ENCODE peak calls at places on chromosomes 2 and 18, in five cellular contexts. O, U, I, X and T are unnamed samples.

GRCh38 chr2:164920430-164920829 is 34.9 kb downstream of the SLC38A11 start:
- DNase-seq in U (no peak), O (peak), X (no peak), I (peak), T (no peak)

GRCh38 chr18:12041561-12041960 is 52.1 kb upstream of the ANKRD62 start:
- DNase-seq in U (no peak), X (no peak), I (peak), O (no peak), T (no peak)

GRCh38 chr2:119028327-119029174 is 86.6 kb downstream of the MARCO start:
- DNase-seq in I (peak), O (peak), X (peak), U (no peak), T (peak)

GRCh38 chr2:26768759-26769500 is 4.8 kb downstream of the SLC35F6 start:
- DNase-seq in O (peak), X (peak), I (no peak), U (no peak), T (no peak)

GRCh38 chr2:42102606-42103450 is 55.0 kb downstream of the PKDCC start:
- DNase-seq in O (no peak), I (no peak), X (no peak), U (no peak), T (no peak)

GRCh38 chr18:28045176-28045810 is 131.6 kb downstream of the CDH2 start:
- DNase-seq in O (no peak), I (peak), X (no peak), U (no peak), T (no peak)

GRCh38 chr2:120559401-120559800 is 176.3 kb upstream of the GLI2 start:
- DNase-seq in U (no peak), O (no peak), I (peak), X (no peak), T (no peak)

GRCh38 chr18:42730272-42730671 is 385.2 kb downstream of the RIT2 start:
- DNase-seq in U (no peak), X (no peak), I (no peak), O (no peak), T (no peak)

DNA sequence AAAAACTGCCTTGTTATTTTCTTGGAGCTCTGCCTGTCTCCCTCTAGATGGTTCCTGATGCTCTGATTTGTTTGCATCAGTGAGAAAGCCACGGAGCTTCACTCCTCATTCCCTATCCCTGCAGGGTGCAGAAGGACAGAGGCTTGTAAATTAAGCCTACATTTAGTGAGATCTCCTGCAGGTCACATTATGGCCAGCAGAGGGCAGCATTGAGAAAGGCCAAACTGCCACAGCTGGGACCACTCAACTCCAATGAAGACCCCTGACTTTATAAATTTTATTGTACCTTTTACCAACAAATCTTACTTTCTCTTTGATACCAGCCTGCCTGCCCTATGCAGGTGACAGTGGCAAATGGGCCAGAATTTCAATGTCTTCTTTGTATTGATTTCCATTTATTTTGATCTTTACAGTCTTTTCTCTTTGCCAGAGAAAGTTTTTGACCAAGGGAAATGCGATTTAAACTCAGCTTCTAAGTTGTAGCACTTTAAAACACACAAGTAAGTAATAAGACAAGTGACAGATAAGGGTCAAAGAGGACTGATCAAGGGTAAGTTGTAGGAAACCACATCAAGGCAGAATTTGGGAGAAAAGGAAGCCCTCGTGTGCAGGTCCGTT is 1029.1 kb upstream of the KLHL29 start:
- DNase-seq in U (no peak), I (peak), O (peak), X (peak), T (peak)
- TF ChIP-seq BHLHE40 in U (no peak), I (no peak), O (no peak), X (no peak), T (no peak)

GRCh38 chr18:8793445-8794132 is 88.2 kb downstream of the MTCL1 start:
- DNase-seq in O (no peak), X (no peak), U (no peak), I (no peak), T (no peak)

GRCh38 chr18:8795586-8795985 is 90.2 kb downstream of the MTCL1 start:
- DNase-seq in O (no peak), X (no peak), U (no peak), I (no peak), T (no peak)

GRCh38 chr18:8797206-8797605 is 91.8 kb downstream of the MTCL1 start:
- DNase-seq in X (no peak), U (no peak), O (no peak), I (peak), T (no peak)

GRCh38 chr18:8792688-8793316 is 87.4 kb downstream of the MTCL1 start:
- DNase-seq in U (no peak), X (no peak), I (no peak), O (no peak), T (no peak)

GRCh38 chr18:8794133-8794986 is 89.0 kb downstream of the MTCL1 start:
- DNase-seq in X (no peak), U (no peak), I (peak), O (no peak), T (peak)
- TF ChIP-seq BHLHE40 in X (no peak), U (no peak), I (peak), O (no peak), T (no peak)

DNA sequence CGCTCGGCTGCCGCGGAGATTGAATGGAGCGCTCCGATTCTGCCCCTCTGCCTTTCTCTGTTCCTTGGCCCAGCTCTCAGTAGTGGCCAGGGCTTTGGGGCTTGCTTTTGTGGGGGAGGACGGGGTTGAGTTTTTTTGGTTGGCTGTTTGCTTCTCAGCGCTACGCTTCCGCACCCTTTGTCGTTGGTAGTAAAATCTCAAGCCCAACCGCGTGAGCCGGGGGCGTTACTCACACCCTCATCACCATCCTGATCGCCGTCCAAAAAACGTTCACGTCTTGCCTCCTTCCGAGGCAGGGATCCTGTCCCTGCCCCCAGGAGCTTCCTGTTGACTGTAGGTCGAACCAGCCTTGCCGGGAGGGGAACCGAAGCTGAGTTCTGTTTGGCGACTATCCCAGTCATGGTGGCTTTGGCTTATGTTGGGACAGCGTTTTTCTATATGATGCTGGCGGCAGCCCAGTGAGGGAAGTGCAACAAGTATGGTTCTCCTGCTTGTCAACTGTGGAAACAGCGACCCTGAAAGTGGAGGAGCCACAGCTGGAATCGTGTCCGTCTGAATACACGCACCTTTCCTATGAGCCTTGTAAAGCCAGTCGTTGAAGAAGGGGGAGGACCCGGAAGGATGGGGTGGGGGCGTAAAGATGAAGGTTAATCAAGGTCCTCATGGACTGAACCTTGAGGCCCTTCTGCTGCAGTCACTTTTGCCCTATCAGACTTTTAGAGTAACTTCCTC is 797 bp upstream of the YES1 start:
- DNase-seq in U (peak), O (peak), X (peak), I (peak), T (peak)
- TF ChIP-seq BHLHE40 in U (no peak), O (no peak), X (peak), I (peak), T (no peak)

DNA sequence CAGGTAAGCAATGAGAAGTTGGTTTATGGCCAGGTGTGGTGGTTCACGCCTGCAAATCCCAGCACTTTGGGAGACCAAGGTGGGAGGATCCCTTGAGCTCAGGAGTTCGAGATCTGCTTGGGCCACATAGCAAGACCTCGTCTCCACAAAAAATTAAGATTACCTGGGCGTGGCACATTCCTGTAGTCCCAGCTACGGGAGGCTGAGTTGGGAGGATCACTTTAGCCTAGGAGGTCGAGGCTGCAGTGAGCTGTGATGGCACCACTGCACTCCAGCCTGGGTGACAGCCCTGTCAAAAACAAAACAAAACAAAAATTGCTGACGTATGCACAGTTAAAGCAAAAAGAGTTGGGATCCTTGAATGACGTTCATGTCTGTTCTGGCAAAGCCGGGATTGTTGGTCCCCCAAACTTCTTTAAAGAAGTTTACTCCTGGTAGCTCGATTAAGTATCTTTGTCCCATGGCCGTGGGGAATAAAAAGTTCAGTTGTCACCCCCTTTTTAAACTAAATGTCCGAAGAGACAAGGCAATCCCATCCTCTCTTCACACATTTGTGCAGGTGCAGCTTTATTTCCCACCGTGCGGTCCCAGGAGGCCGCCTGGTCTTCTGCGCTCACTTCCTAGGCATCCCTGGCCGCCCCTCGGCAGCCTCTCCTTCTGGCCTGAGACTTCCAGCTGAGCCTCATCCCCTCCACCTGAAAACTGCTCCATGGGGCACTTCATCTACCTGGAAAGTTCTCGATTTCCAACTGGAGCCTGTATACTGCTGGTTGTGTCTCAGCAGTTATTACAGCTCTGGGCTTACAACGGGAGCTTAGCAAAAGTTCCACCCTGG is 761 bp upstream of the SPOPL start:
- DNase-seq in U (no peak), I (no peak), O (peak), X (peak), T (peak)
- TF ChIP-seq BHLHE40 in U (no peak), I (no peak), O (no peak), X (no peak), T (no peak)

GRCh38 chr18:37450434-37451133 is 115.0 kb downstream of the CELF4 start:
- DNase-seq in X (no peak), I (peak), O (no peak), U (no peak), T (no peak)
- TF ChIP-seq BHLHE40 in X (no peak), I (no peak), O (no peak), U (no peak), T (no peak)

GRCh38 chr2:187514930-187515329 is 39.3 kb downstream of the TFPI start:
- DNase-seq in I (no peak), U (no peak), X (no peak), O (no peak), T (no peak)
- TF ChIP-seq BHLHE40 in I (no peak), U (no peak), X (no peak), O (no peak), T (no peak)